ENCODE peak calls at places on chromosomes 12 and 14, in nine cellular contexts. K, R, O, J, N, Q, A, V and B are unnamed samples. For H3K4me1 and H3K36me3, the result is how much of the 10 kb centered on the place peaks cover.

GRCh38 chr12:49367381-49368239 is at the start of gene SPATS2:
- DNase-seq in Q (peak), R (peak), A (no peak), J (peak), N (peak), V (no peak), O (peak), K (no peak), B (peak)

GRCh38 chr12:52876371-52876770 is 27.6 kb upstream of the KRT78 start:
- DNase-seq in Q (no peak), A (no peak), V (peak), K (peak), N (no peak), O (peak), J (no peak), R (no peak), B (no peak)

GRCh38 chr12:88493651-88494050 is 86.6 kb downstream of the KITLG start:
- DNase-seq in V (no peak), A (no peak), J (no peak), N (no peak), O (no peak), R (no peak), Q (no peak), K (peak), B (no peak)

GRCh38 chr14:33916663-33917565 is 34.0 kb downstream of the EGLN3 start:
- DNase-seq in N (no peak), R (no peak), J (no peak), V (no peak), Q (peak), O (no peak), K (no peak), A (no peak), B (no peak)

GRCh38 chr14:57266060-57266459 is 2.6 kb downstream of the EXOC5 start:
- DNase-seq in K (no peak), J (no peak), O (no peak), V (no peak), A (no peak), R (peak), N (no peak), Q (no peak), B (no peak)

GRCh38 chr12:857611-858010 is 91.9 kb downstream of the RAD52 start:
- DNase-seq in N (no peak), V (no peak), R (no peak), Q (no peak), O (no peak), J (no peak), A (no peak), K (peak), B (no peak)

GRCh38 chr14:96055753-96056508 is 16.8 kb downstream of the C14orf132 start:
- DNase-seq in R (no peak), N (no peak), A (no peak), Q (no peak), V (no peak), J (no peak), K (no peak), O (no peak), B (no peak)

GRCh38 chr14:21070610-21071224 is 613 bp downstream of the ARHGEF40 start:
- DNase-seq in R (peak), K (peak), Q (peak), V (no peak), N (no peak), A (no peak), O (peak), J (no peak), B (no peak)

GRCh38 chr14:32473476-32473875 is 144.4 kb downstream of the AKAP6 start:
- DNase-seq in Q (peak), V (peak), J (peak), A (no peak), R (peak), K (peak), O (peak), N (no peak), B (no peak)

GRCh38 chr12:54634795-54635194 is at the start of gene LACRT:
- DNase-seq in O (no peak), J (no peak), N (peak), K (no peak), V (no peak), A (no peak), R (no peak), Q (no peak), B (no peak)

GRCh38 chr14:101761032-101761880 is at the start of gene PPP2R5C:
- DNase-seq in Q (peak), J (peak), K (peak), N (peak), A (no peak), V (peak), R (peak), O (peak), B (peak)

GRCh38 chr12:47823422-47824086 is 3.9 kb upstream of the HDAC7 start:
- DNase-seq in J (no peak), A (no peak), K (peak), V (no peak), N (no peak), Q (no peak), R (no peak), O (no peak), B (no peak)

GRCh38 chr14:61608245-61609142 is 86.8 kb upstream of the HIF1A start:
- DNase-seq in J (no peak), Q (no peak), A (no peak), N (no peak), V (no peak), R (no peak), K (no peak), O (no peak), B (no peak)

GRCh38 chr14:23916446-23916845 is 37.1 kb upstream of the DHRS4 start:
- DNase-seq in N (no peak), K (no peak), O (no peak), A (no peak), R (no peak), V (no peak), Q (no peak), J (no peak), B (no peak)

GRCh38 chr12:12837025-12837872 is 24.1 kb downstream of the DDX47 start:
- DNase-seq in R (peak), K (peak), O (peak), V (no peak), A (no peak), N (no peak), Q (peak), J (no peak), B (peak)

GRCh38 chr14:89399157-89399556 is 17.9 kb downstream of the FOXN3 start:
- DNase-seq in Q (no peak), V (no peak), R (no peak), J (peak), A (no peak), O (no peak), K (no peak), N (no peak), B (no peak)

GRCh38 chr12:125110641-125111360 is 45.6 kb downstream of the AACS start:
- DNase-seq in K (no peak), N (no peak), O (no peak), J (no peak), Q (no peak), R (no peak), V (peak), A (no peak), B (no peak)

GRCh38 chr12:6182279-6182898 is 17.8 kb upstream of the CD9 start:
- DNase-seq in V (peak), K (peak), R (no peak), A (no peak), J (peak), Q (no peak), N (no peak), O (peak), B (no peak)

GRCh38 chr14:93105362-93105761 is 10.4 kb downstream of the ITPK1 start:
- DNase-seq in A (no peak), V (no peak), N (no peak), Q (no peak), J (no peak), R (no peak), K (no peak), O (no peak), B (no peak)

GRCh38 chr12:129185855-129186254 is 332.6 kb downstream of the GLT1D1 start:
- DNase-seq in A (no peak), N (no peak), R (no peak), V (no peak), K (peak), Q (no peak), O (no peak), J (no peak), B (no peak)

GRCh38 chr12:120649442-120650248 is 9.2 kb downstream of the CABP1 start:
- DNase-seq in Q (no peak), K (no peak), J (no peak), R (peak), A (no peak), O (peak), V (no peak), N (no peak), B (no peak)

GRCh38 chr12:28507867-28508266 is 317.6 kb downstream of the CCDC91 start:
- DNase-seq in K (no peak), V (no peak), A (no peak), N (no peak), Q (no peak), J (no peak), O (no peak), R (no peak), B (no peak)

GRCh38 chr12:124828264-124829007 is 35.2 kb downstream of the SCARB1 start:
- DNase-seq in K (peak), A (no peak), O (peak), N (no peak), R (no peak), J (no peak), V (peak), Q (peak), B (no peak)

GRCh38 chr12:30792648-30793499 is 38.1 kb upstream of the CAPRIN2 start:
- DNase-seq in K (peak), N (no peak), Q (peak), V (no peak), A (no peak), R (peak), O (peak), J (no peak), B (no peak)

GRCh38 chr12:76303989-76304460 is 44.2 kb downstream of the BBS10 start:
- DNase-seq in Q (no peak), J (no peak), R (no peak), A (no peak), O (no peak), V (no peak), N (no peak), K (no peak), B (no peak)

GRCh38 chr12:6093764-6094163 is 30.7 kb downstream of the VWF start:
- DNase-seq in K (no peak), N (peak), A (no peak), V (no peak), Q (no peak), O (peak), R (no peak), J (peak), B (no peak)

DNA sequence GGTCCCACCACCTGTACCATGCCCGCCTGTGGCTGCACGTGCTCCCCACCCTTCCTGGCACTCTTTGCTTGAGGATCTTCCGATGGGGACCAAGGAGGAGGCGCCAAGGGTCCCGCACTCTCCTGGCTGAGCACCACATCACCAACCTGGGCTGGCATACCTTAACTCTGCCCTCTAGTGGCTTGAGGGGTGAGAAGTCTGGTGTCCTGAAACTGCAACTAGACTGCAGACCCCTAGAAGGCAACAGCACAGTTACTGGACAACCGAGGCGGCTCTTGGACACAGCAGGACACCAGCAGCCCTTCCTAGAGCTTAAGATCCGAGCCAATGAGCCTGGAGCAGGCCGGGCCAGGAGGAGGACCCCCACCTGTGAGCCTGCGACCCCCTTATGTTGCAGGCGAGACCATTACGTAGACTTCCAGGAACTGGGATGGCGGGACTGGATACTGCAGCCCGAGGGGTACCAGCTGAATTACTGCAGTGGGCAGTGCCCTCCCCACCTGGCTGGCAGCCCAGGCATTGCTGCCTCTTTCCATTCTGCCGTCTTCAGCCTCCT is 1.1 kb downstream of the INHBE start:
- DNase-seq in V (peak), Q (peak), J (no peak), K (peak), N (no peak), A (no peak), R (peak), O (peak), B (no peak)
- H3K4me1 ChIP-seq in V (under half), Q (under half), J (under half), K (under half), N (under half), A (under half), R (half or more), O (under half), B (under half)

DNA sequence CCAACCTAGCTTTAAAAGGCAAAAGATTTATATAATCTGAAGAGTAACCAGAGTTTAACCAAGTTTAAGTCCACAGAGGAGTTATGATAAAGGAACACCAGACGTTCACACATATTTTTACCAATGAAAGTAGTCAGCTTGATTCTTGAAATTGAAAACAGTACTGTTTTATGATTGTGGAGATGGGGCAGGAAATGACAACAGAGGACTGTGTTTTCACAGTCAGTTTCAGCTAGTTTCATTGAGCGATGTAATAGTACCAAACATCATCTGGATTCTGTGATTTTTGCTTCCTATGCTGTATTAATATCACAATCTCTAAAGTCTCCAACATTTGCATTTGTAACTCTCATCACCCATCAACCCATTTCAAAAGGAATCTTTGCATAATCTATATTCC is 34.2 kb upstream of the SLC6A15 start:
- DNase-seq in Q (no peak), A (no peak), K (no peak), O (no peak), J (no peak), R (no peak), N (no peak), V (no peak), B (no peak)
- H3K36me3 ChIP-seq in Q (under half), A (under half), K (under half), O (under half), J (under half), R (under half), N (under half), V (under half), B (under half)

GRCh38 chr12:106248849-106249371 is 1.1 kb upstream of the CKAP4 start:
- DNase-seq in K (peak), R (no peak), O (peak), J (no peak), Q (no peak), V (no peak), N (peak), A (no peak), B (no peak)
- H3K4me3 ChIP-seq in K (peak), R (peak), O (peak), J (peak), Q (peak), V (peak), N (peak), A (peak), B (peak)

DNA sequence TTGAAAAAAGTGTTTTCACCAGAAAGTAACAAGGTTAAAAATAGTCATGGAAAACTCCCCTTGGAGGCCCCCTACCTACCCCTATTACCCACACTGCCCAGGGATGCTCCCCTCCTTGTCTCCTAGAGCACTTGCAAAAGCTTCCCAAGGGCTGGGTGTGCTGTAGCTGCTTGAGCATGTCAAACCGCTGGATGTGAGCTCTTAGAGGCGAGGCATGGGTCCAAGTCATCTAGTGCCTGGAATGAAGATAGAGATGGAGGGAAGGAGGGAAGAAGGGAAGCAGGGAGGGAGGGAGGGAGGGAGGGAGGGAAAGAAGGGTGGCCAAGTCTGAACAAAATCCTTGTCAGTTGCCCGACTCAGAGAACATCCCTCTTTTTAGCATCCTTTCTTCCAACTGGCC is 43.1 kb downstream of the LTBP2 start:
- DNase-seq in Q (no peak), J (no peak), N (no peak), V (no peak), O (no peak), K (peak), R (no peak), A (no peak), B (no peak)
- H3K4me1 ChIP-seq in Q (under half), J (under half), N (half or more), V (under half), O (under half), K (half or more), R (under half), A (under half), B (half or more)

DNA sequence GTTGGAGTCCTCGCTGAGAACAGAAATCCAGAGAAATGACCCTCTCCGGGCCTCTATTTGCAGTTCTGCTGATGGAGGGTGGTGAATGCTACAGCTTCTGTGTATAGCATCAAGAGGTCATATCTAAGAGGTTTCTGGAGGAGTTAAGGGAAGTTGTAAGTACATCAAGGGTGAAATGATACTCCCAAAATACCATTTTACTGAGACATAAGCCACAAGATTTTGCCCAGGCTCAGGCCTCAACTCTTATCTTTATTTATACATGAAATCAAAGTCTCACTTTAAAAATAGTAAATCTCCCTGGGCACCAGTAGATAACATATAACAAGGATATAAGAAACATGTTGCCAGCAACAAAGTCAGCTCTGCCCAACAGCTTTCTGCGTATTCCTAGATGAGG is 40.4 kb downstream of the NIN start:
- DNase-seq in V (no peak), K (peak), J (no peak), O (no peak), Q (no peak), N (no peak), R (no peak), A (no peak), B (no peak)
- H3K36me3 ChIP-seq in V (under half), K (under half), J (under half), O (under half), Q (under half), N (under half), R (under half), A (under half), B (under half)